ENCODE peak calls at places on chromosomes 5 and 9, in eight cellular contexts. One of them, this sample, is unnamed.

GRCh38 chr5:155768342-155768741 is 558.6 kb upstream of the SGCD start:
- DNase-seq in activated CD4-positive, alpha-beta T cell treated with anti-CD3 and anti-CD28 coated beads for 48 hours: no peak
- DNase-seq in adipocyte: no peak
- DNase-seq in ovary: no peak
- DNase-seq in stimulated activated CD4-positive, alpha-beta T cell treated with anti-CD3 and anti-CD28 coated beads, Interleukin-12 subunit alpha, Interleukin-12 subunit beta, amount 100 ng/mL, for 4 hours: no peak
- DNase-seq in GM18507: no peak
- DNase-seq in C1 segment of cervical spinal cord: no peak
- DNase-seq in NCI-H1417: no peak
- DNase-seq in this sample: no peak

GRCh38 chr5:16918891-16919671 is 17.0 kb downstream of the MYO10 start:
- DNase-seq in stimulated activated CD4-positive, alpha-beta T cell treated with anti-CD3 and anti-CD28 coated beads, Interleukin-12 subunit alpha, Interleukin-12 subunit beta, amount 100 ng/mL, for 4 hours: no peak
- DNase-seq in adipocyte: no peak
- DNase-seq in NCI-H1417: no peak
- DNase-seq in C1 segment of cervical spinal cord: no peak
- DNase-seq in GM18507: no peak
- DNase-seq in ovary: no peak
- DNase-seq in activated CD4-positive, alpha-beta T cell treated with anti-CD3 and anti-CD28 coated beads for 48 hours: no peak
- DNase-seq in this sample: no peak

GRCh38 chr9:121440265-121440664 is 59.4 kb downstream of the GGTA1 start:
- DNase-seq in NCI-H1417: no peak
- DNase-seq in activated CD4-positive, alpha-beta T cell treated with anti-CD3 and anti-CD28 coated beads for 48 hours: no peak
- DNase-seq in GM18507: no peak
- DNase-seq in C1 segment of cervical spinal cord: no peak
- DNase-seq in adipocyte: peak
- DNase-seq in ovary: no peak
- DNase-seq in stimulated activated CD4-positive, alpha-beta T cell treated with anti-CD3 and anti-CD28 coated beads, Interleukin-12 subunit alpha, Interleukin-12 subunit beta, amount 100 ng/mL, for 4 hours: no peak
- DNase-seq in this sample: peak

GRCh38 chr9:135701067-135701967 is 668 bp upstream of the KCNT1 start:
- DNase-seq in NCI-H1417: no peak
- DNase-seq in adipocyte: no peak
- DNase-seq in GM18507: no peak
- DNase-seq in C1 segment of cervical spinal cord: no peak
- DNase-seq in activated CD4-positive, alpha-beta T cell treated with anti-CD3 and anti-CD28 coated beads for 48 hours: peak
- DNase-seq in ovary: peak
- DNase-seq in stimulated activated CD4-positive, alpha-beta T cell treated with anti-CD3 and anti-CD28 coated beads, Interleukin-12 subunit alpha, Interleukin-12 subunit beta, amount 100 ng/mL, for 4 hours: peak
- DNase-seq in this sample: no peak

GRCh38 chr5:123549256-123549904 is 37.4 kb downstream of the CSNK1G3 start:
- DNase-seq in stimulated activated CD4-positive, alpha-beta T cell treated with anti-CD3 and anti-CD28 coated beads, Interleukin-12 subunit alpha, Interleukin-12 subunit beta, amount 100 ng/mL, for 4 hours: peak
- DNase-seq in adipocyte: no peak
- DNase-seq in activated CD4-positive, alpha-beta T cell treated with anti-CD3 and anti-CD28 coated beads for 48 hours: peak
- DNase-seq in NCI-H1417: no peak
- DNase-seq in C1 segment of cervical spinal cord: no peak
- DNase-seq in GM18507: peak
- DNase-seq in ovary: no peak
- DNase-seq in this sample: no peak

GRCh38 chr5:54838843-54839242 is 146.6 kb downstream of the ESM1 start:
- DNase-seq in C1 segment of cervical spinal cord: no peak
- DNase-seq in NCI-H1417: peak
- DNase-seq in ovary: no peak
- DNase-seq in stimulated activated CD4-positive, alpha-beta T cell treated with anti-CD3 and anti-CD28 coated beads, Interleukin-12 subunit alpha, Interleukin-12 subunit beta, amount 100 ng/mL, for 4 hours: no peak
- DNase-seq in adipocyte: no peak
- DNase-seq in GM18507: no peak
- DNase-seq in activated CD4-positive, alpha-beta T cell treated with anti-CD3 and anti-CD28 coated beads for 48 hours: no peak
- DNase-seq in this sample: no peak

GRCh38 chr5:136374003-136374402 is 8.7 kb upstream of the TRPC7 start:
- DNase-seq in activated CD4-positive, alpha-beta T cell treated with anti-CD3 and anti-CD28 coated beads for 48 hours: no peak
- DNase-seq in NCI-H1417: peak
- DNase-seq in C1 segment of cervical spinal cord: no peak
- DNase-seq in adipocyte: peak
- DNase-seq in GM18507: no peak
- DNase-seq in stimulated activated CD4-positive, alpha-beta T cell treated with anti-CD3 and anti-CD28 coated beads, Interleukin-12 subunit alpha, Interleukin-12 subunit beta, amount 100 ng/mL, for 4 hours: no peak
- DNase-seq in ovary: no peak
- DNase-seq in this sample: peak

GRCh38 chr5:72018158-72018803 is 89.0 kb upstream of the MAP1B start:
- DNase-seq in stimulated activated CD4-positive, alpha-beta T cell treated with anti-CD3 and anti-CD28 coated beads, Interleukin-12 subunit alpha, Interleukin-12 subunit beta, amount 100 ng/mL, for 4 hours: peak
- DNase-seq in GM18507: peak
- DNase-seq in C1 segment of cervical spinal cord: no peak
- DNase-seq in ovary: no peak
- DNase-seq in NCI-H1417: peak
- DNase-seq in adipocyte: peak
- DNase-seq in activated CD4-positive, alpha-beta T cell treated with anti-CD3 and anti-CD28 coated beads for 48 hours: peak
- DNase-seq in this sample: peak

GRCh38 chr9:17614929-17615328 is 36.1 kb downstream of the SH3GL2 start:
- DNase-seq in GM18507: no peak
- DNase-seq in ovary: no peak
- DNase-seq in stimulated activated CD4-positive, alpha-beta T cell treated with anti-CD3 and anti-CD28 coated beads, Interleukin-12 subunit alpha, Interleukin-12 subunit beta, amount 100 ng/mL, for 4 hours: no peak
- DNase-seq in NCI-H1417: no peak
- DNase-seq in adipocyte: no peak
- DNase-seq in C1 segment of cervical spinal cord: no peak
- DNase-seq in activated CD4-positive, alpha-beta T cell treated with anti-CD3 and anti-CD28 coated beads for 48 hours: no peak
- DNase-seq in this sample: no peak

GRCh38 chr9:113738898-113739604 is 137.1 kb upstream of the ZNF618 start:
- DNase-seq in NCI-H1417: no peak
- DNase-seq in GM18507: no peak
- DNase-seq in C1 segment of cervical spinal cord: no peak
- DNase-seq in adipocyte: no peak
- DNase-seq in stimulated activated CD4-positive, alpha-beta T cell treated with anti-CD3 and anti-CD28 coated beads, Interleukin-12 subunit alpha, Interleukin-12 subunit beta, amount 100 ng/mL, for 4 hours: no peak
- DNase-seq in ovary: no peak
- DNase-seq in activated CD4-positive, alpha-beta T cell treated with anti-CD3 and anti-CD28 coated beads for 48 hours: no peak
- DNase-seq in this sample: no peak

GRCh38 chr9:137028281-137029057 is 432 bp upstream of the ABCA2 start:
- DNase-seq in NCI-H1417: peak
- DNase-seq in stimulated activated CD4-positive, alpha-beta T cell treated with anti-CD3 and anti-CD28 coated beads, Interleukin-12 subunit alpha, Interleukin-12 subunit beta, amount 100 ng/mL, for 4 hours: peak
- DNase-seq in C1 segment of cervical spinal cord: peak
- DNase-seq in ovary: no peak
- DNase-seq in adipocyte: peak
- DNase-seq in activated CD4-positive, alpha-beta T cell treated with anti-CD3 and anti-CD28 coated beads for 48 hours: peak
- DNase-seq in GM18507: no peak
- DNase-seq in this sample: peak

GRCh38 chr9:12882430-12882829 is 107.6 kb downstream of the LURAP1L start:
- DNase-seq in C1 segment of cervical spinal cord: no peak
- DNase-seq in activated CD4-positive, alpha-beta T cell treated with anti-CD3 and anti-CD28 coated beads for 48 hours: no peak
- DNase-seq in adipocyte: peak
- DNase-seq in ovary: no peak
- DNase-seq in stimulated activated CD4-positive, alpha-beta T cell treated with anti-CD3 and anti-CD28 coated beads, Interleukin-12 subunit alpha, Interleukin-12 subunit beta, amount 100 ng/mL, for 4 hours: no peak
- DNase-seq in NCI-H1417: no peak
- DNase-seq in GM18507: no peak
- DNase-seq in this sample: peak

GRCh38 chr9:124947727-124948391 is 7.0 kb upstream of the GOLGA1 start:
- DNase-seq in activated CD4-positive, alpha-beta T cell treated with anti-CD3 and anti-CD28 coated beads for 48 hours: no peak
- DNase-seq in GM18507: no peak
- DNase-seq in C1 segment of cervical spinal cord: no peak
- DNase-seq in stimulated activated CD4-positive, alpha-beta T cell treated with anti-CD3 and anti-CD28 coated beads, Interleukin-12 subunit alpha, Interleukin-12 subunit beta, amount 100 ng/mL, for 4 hours: no peak
- DNase-seq in adipocyte: no peak
- DNase-seq in ovary: no peak
- DNase-seq in NCI-H1417: no peak
- DNase-seq in this sample: no peak

This sample was measured in iris pigment epithelial cell.